ENCODE peak calls at places on chromosomes 11 and 22, in nine cellular contexts. T, S, F, D, L, V, K, G and R are unnamed samples.

GRCh38 chr11:87397250-87397649 is 359.5 kb downstream of the TMEM135 start:
- DNase-seq in G (no peak), K (no peak), L (no peak), S (no peak), V (no peak), T (no peak), D (no peak), F (no peak), R (no peak)

GRCh38 chr11:32940865-32941264 is 48.3 kb downstream of the QSER1 start:
- DNase-seq in L (no peak), G (no peak), K (no peak), T (no peak), D (no peak), S (no peak), F (no peak), V (no peak), R (no peak)

GRCh38 chr11:122737951-122738693 is 82.6 kb downstream of the UBASH3B start:
- DNase-seq in T (no peak), G (no peak), L (no peak), K (no peak), V (no peak), F (no peak), S (no peak), D (no peak), R (peak; percentile 66)

GRCh38 chr11:830295-831131 is 2.2 kb upstream of the CD151 start:
- DNase-seq in V (peak; percentile 48), L (no peak), D (peak; percentile 84), K (peak; percentile 63), G (no peak), S (peak; percentile 93), T (peak; percentile 80), F (peak; percentile 26), R (peak; percentile 78)

GRCh38 chr22:49620666-49621065 is 207.0 kb downstream of the BRD1 start:
- DNase-seq in K (no peak), G (peak; percentile 41), V (no peak), T (no peak), D (no peak), F (no peak), L (no peak), S (peak; percentile 60), R (no peak)

GRCh38 chr11:118126082-118126838 is 26.4 kb downstream of the SCN4B start:
- DNase-seq in T (no peak), S (no peak), G (no peak), D (no peak), F (no peak), K (no peak), V (peak; percentile 66), L (no peak), R (no peak)

GRCh38 chr11:10728779-10729472 is 22.1 kb upstream of the CTR9 start:
- DNase-seq in S (no peak), K (peak; percentile 92), T (no peak), F (no peak), G (no peak), V (no peak), D (no peak), L (no peak), R (peak; percentile 29)

GRCh38 chr11:113341388-113342165 is 27.2 kb downstream of the TTC12 start:
- DNase-seq in D (no peak), K (no peak), G (no peak), V (no peak), L (no peak), T (no peak), S (no peak), F (no peak), R (no peak)

GRCh38 chr22:47176573-47177333 is 414.3 kb downstream of the TBC1D22A start:
- DNase-seq in L (no peak), G (peak; percentile 53), D (peak; percentile 3), K (no peak), V (no peak), F (no peak), S (peak; percentile 64), T (peak; percentile 10), R (no peak)

GRCh38 chr11:29634248-29634647 is 382.6 kb downstream of the KCNA4 start:
- DNase-seq in K (no peak), F (no peak), T (no peak), D (no peak), V (no peak), S (no peak), G (no peak), L (no peak), R (peak; percentile 28)

GRCh38 chr11:90753546-90753945 is 530.7 kb upstream of the CHORDC1 start:
- DNase-seq in L (no peak), G (no peak), T (no peak), D (no peak), F (no peak), K (no peak), S (no peak), V (peak; percentile 33), R (no peak)

GRCh38 chr11:6606471-6607189 is 3.1 kb downstream of the ILK start:
- DNase-seq in S (peak; percentile 92), F (peak; percentile 21), L (peak; percentile 84), D (peak; percentile 90), K (peak; percentile 94), T (peak; percentile 96), V (peak; percentile 83), G (peak; percentile 98), R (peak; percentile 96)

GRCh38 chr11:94201004-94201465 is 72.4 kb downstream of the PANX1 start:
- DNase-seq in F (no peak), K (peak; percentile 58), T (no peak), V (no peak), L (no peak), G (no peak), D (no peak), S (no peak), R (peak; percentile 26)

GRCh38 chr11:13166036-13166435 is 111.6 kb upstream of the BMAL1 start:
- DNase-seq in S (no peak), T (no peak), G (no peak), D (no peak), F (no peak), K (no peak), V (no peak), L (no peak), R (peak; percentile 36)

GRCh38 chr11:130776044-130776390 is 140.3 kb downstream of the SNX19 start:
- DNase-seq in L (no peak), T (no peak), S (no peak), F (no peak), D (no peak), K (no peak), G (no peak), V (no peak), R (peak; percentile 26)

GRCh38 chr22:28915969-28916368 is 32.6 kb downstream of the ZNRF3 start:
- DNase-seq in G (no peak), V (no peak), T (no peak), D (no peak), L (no peak), K (no peak), S (no peak), F (no peak), R (no peak)

GRCh38 chr11:71136095-71136845 is 116.1 kb downstream of the SHANK2 start:
- DNase-seq in D (no peak), L (no peak), G (no peak), F (no peak), V (no peak), S (peak; percentile 13), T (no peak), K (no peak), R (no peak)

GRCh38 chr11:34621876-34622275 is 983 bp downstream of the EHF start:
- DNase-seq in L (no peak), T (no peak), S (no peak), F (no peak), D (no peak), G (no peak), V (peak; percentile 53), K (no peak), R (no peak)

GRCh38 chr11:34625576-34625975 is 4.7 kb downstream of the EHF start:
- DNase-seq in G (no peak), T (no peak), K (peak; percentile 73), L (no peak), D (no peak), V (no peak), S (no peak), F (no peak), R (no peak)

GRCh38 chr11:34624069-34624468 is 3.2 kb downstream of the EHF start:
- DNase-seq in K (no peak), S (peak; percentile 79), G (no peak), F (peak; percentile 17), D (no peak), V (no peak), T (no peak), L (no peak), R (no peak)

GRCh38 chr11:34620820-34621792 is at the start of gene EHF:
- DNase-seq in S (no peak), F (no peak), V (peak; percentile 90), K (no peak), T (no peak), G (no peak), L (no peak), D (no peak), R (no peak)

GRCh38 chr11:34623463-34623862 is 2.6 kb downstream of the EHF start:
- DNase-seq in K (no peak), G (no peak), F (no peak), L (no peak), T (no peak), D (no peak), S (no peak), V (no peak), R (no peak)
- H3K4me3 ChIP-seq in K (no peak overlapping the region), G (no peak overlapping the region), F (no peak overlapping the region), L (no peak overlapping the region), T (no peak overlapping the region), D (no peak overlapping the region), S (no peak overlapping the region), V (no peak overlapping the region), R (no peak overlapping the region)

DNA sequence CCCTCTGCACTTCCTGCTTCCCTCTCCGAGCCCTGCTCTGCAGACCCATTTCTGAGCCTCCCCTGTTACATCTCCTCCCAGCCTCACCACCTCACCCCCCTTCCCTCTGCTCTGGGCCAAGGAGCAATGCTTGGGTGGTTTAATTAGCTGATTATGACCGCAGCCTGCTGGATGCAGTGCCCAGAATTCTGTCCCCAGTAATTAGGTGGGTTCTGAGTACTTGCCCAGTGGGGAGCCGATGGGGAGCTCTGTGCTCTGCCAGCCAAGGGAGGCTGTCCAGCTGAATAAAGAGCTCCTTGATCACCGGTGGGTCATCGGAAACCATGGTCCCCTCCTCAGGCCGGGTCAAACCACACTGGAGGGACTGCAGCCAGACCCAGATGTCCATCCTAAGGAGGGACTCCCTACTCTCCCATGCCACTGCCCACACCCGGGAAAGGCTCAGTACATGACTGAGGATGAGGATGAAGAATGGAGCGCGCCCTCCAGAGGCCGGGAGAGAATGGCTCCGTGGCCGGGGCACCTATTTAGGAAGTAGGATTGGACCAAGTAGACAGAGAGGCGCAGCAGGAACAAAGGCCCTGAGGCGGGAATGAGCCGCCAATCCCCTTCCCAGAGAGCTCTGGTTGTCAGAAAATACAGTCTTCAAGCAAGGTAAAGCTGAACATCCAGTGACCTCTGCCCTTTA is 9.1 kb downstream of the ARRB1 start:
- DNase-seq in L (no peak), D (no peak), S (no peak), F (no peak), G (no peak), V (no peak), T (no peak), K (no peak), R (no peak)
- H3K4me3 ChIP-seq in L (no peak overlapping the region), D (no peak overlapping the region), S (no peak overlapping the region), F (no peak overlapping the region), G (no peak overlapping the region), V (no peak overlapping the region), T (no peak overlapping the region), K (no peak overlapping the region), R (no peak overlapping the region)

GRCh38 chr22:20745177-20745576 is 28.7 kb upstream of the SERPIND1 start:
- DNase-seq in D (no peak), F (no peak), G (no peak), V (no peak), S (no peak), T (no peak), K (no peak), L (no peak), R (no peak)
- H3K4me3 ChIP-seq in D (no peak overlapping the region), F (no peak overlapping the region), G (no peak overlapping the region), V (no peak overlapping the region), S (no peak overlapping the region), T (no peak overlapping the region), K (no peak overlapping the region), L (no peak overlapping the region), R (no peak overlapping the region)

GRCh38 chr11:63814383-63814736 is 1.1 kb downstream of the SPINDOC start:
- DNase-seq in K (no peak), T (no peak), D (no peak), F (no peak), G (no peak), V (peak; percentile 15), L (no peak), S (no peak), R (peak; percentile 29)
- H3K4me3 ChIP-seq in K (peak overlapping the region; percentile 90), T (peak overlapping the region; percentile 89), D (peak overlapping the region; percentile 76), F (peak overlapping the region; percentile 75), G (peak overlapping the region; percentile 98), V (peak overlapping the region; percentile 95), L (peak overlapping the region; percentile 93), S (peak overlapping the region; percentile 93), R (peak overlapping the region; percentile 92)